ENCODE peak calls at places on chromosome 19, in eight cellular contexts. V is activated naive CD4-positive, alpha-beta T cell; C is anterior cingulate cortex; G is NCI-H1930; J is NCI-H1436; Q is NCI-H345; T is GM20000; Y is EL. H is an unnamed sample.

GRCh38 chr19:54572696-54573311 is 786 bp upstream of the LILRA2 start:
- DNase-seq in V (no peak), C (peak), G (no peak), J (no peak), Q (no peak), T (no peak), Y (no peak), H (no peak)

GRCh38 chr19:53917356-53917755 is 8.3 kb downstream of the CACNG7 start:
- DNase-seq in V (no peak), C (no peak), G (no peak), J (no peak), Q (no peak), T (no peak), Y (no peak), H (no peak)

GRCh38 chr19:55255618-55256423 is 3.0 kb downstream of the PPP6R1 start:
- DNase-seq in V (no peak), C (no peak), G (no peak), J (no peak), Q (no peak), T (no peak), Y (peak), H (no peak)

GRCh38 chr19:56840452-56841193 is at the start of the genes PEG3 and ZIM2:
- DNase-seq in V (no peak), C (peak), G (peak), J (no peak), Q (no peak), T (no peak), Y (no peak), H (no peak)

GRCh38 chr19:13951043-13951442 is 1.3 kb upstream of the DCAF15 start:
- DNase-seq in V (no peak), C (no peak), G (no peak), J (no peak), Q (no peak), T (no peak), Y (no peak), H (no peak)

GRCh38 chr19:49425922-49426592 is 869 bp downstream of the GFY start:
- DNase-seq in V (no peak), C (no peak), G (peak), J (peak), Q (peak), T (no peak), Y (no peak), H (no peak)

GRCh38 chr19:48644839-48645651 is 942 bp downstream of the CA11 start:
- DNase-seq in V (no peak), C (peak), G (peak), J (peak), Q (peak), T (peak), Y (peak), H (peak)

GRCh38 chr19:35223856-35224505 is 4.6 kb downstream of the FAM187B start:
- DNase-seq in V (no peak), C (no peak), G (no peak), J (no peak), Q (no peak), T (no peak), Y (peak), H (no peak)

GRCh38 chr19:876780-877314 is 16.1 kb downstream of the MED16 start:
- DNase-seq in V (no peak), C (no peak), G (no peak), J (no peak), Q (no peak), T (no peak), Y (no peak), H (no peak)

GRCh38 chr19:55393362-55393761 is 7.6 kb downstream of the RPL28 start:
- DNase-seq in V (no peak), C (no peak), G (no peak), J (no peak), Q (no peak), T (no peak), Y (no peak), H (no peak)

GRCh38 chr19:28003543-28003942 is 1209.4 kb downstream of the UQCRFS1 start:
- DNase-seq in V (no peak), C (no peak), G (no peak), J (no peak), Q (no peak), T (no peak), Y (no peak), H (no peak)

GRCh38 chr19:1921326-1921725 is 16.1 kb downstream of the ADAT3 start:
- DNase-seq in V (no peak), C (no peak), G (no peak), J (no peak), Q (no peak), T (no peak), Y (no peak), H (no peak)

GRCh38 chr19:4606921-4607678 is 32.2 kb upstream of the TNFAIP8L1 start:
- DNase-seq in V (no peak), C (no peak), G (no peak), J (peak), Q (peak), T (no peak), Y (no peak), H (no peak)

H was measured in NCI-H187 treated with DMSO at 0.1 percent for 48 hours.